ENCODE peak calls at places on chromosomes 6 and 20, in nine cellular contexts. One of them, this sample, is unnamed.

GRCh38 chr6:94349227-94349626 is 929.9 kb upstream of the EPHA7 start:
- DNase-seq in BE2C: no peak
- DNase-seq in heart right ventricle: no peak
- DNase-seq in tibial nerve: no peak
- DNase-seq in OCI-LY7: no peak
- DNase-seq in MM.1S: no peak
- DNase-seq in body of pancreas: no peak
- DNase-seq in RWPE1: no peak
- DNase-seq in GM23338: no peak
- DNase-seq in this sample: no peak

GRCh38 chr6:169106176-169106575 is 147.5 kb downstream of the THBS2 start:
- DNase-seq in BE2C: no peak
- DNase-seq in heart right ventricle: no peak
- DNase-seq in tibial nerve: no peak
- DNase-seq in OCI-LY7: no peak
- DNase-seq in MM.1S: no peak
- DNase-seq in body of pancreas: no peak
- DNase-seq in RWPE1: no peak
- DNase-seq in GM23338: no peak
- DNase-seq in this sample: no peak

GRCh38 chr6:128696651-128697391 is 176.4 kb upstream of the PTPRK start:
- DNase-seq in BE2C: no peak
- DNase-seq in heart right ventricle: no peak
- DNase-seq in tibial nerve: no peak
- DNase-seq in OCI-LY7: no peak
- DNase-seq in MM.1S: no peak
- DNase-seq in body of pancreas: no peak
- DNase-seq in RWPE1: peak
- DNase-seq in GM23338: no peak
- DNase-seq in this sample: no peak

GRCh38 chr6:4008324-4009047 is 70.5 kb downstream of the FAM217A start:
- DNase-seq in BE2C: peak
- DNase-seq in heart right ventricle: no peak
- DNase-seq in tibial nerve: no peak
- DNase-seq in OCI-LY7: peak
- DNase-seq in MM.1S: peak
- DNase-seq in body of pancreas: no peak
- DNase-seq in RWPE1: peak
- DNase-seq in GM23338: peak
- DNase-seq in this sample: no peak

GRCh38 chr6:106586815-106587214 is 42.5 kb downstream of the RTN4IP1 start:
- DNase-seq in BE2C: no peak
- DNase-seq in heart right ventricle: no peak
- DNase-seq in tibial nerve: no peak
- DNase-seq in OCI-LY7: no peak
- DNase-seq in MM.1S: no peak
- DNase-seq in body of pancreas: no peak
- DNase-seq in RWPE1: no peak
- DNase-seq in GM23338: no peak
- DNase-seq in this sample: no peak

GRCh38 chr6:148140772-148141557 is 201.7 kb upstream of the SASH1 start:
- DNase-seq in BE2C: no peak
- DNase-seq in heart right ventricle: no peak
- DNase-seq in tibial nerve: no peak
- DNase-seq in OCI-LY7: no peak
- DNase-seq in MM.1S: no peak
- DNase-seq in body of pancreas: no peak
- DNase-seq in RWPE1: no peak
- DNase-seq in GM23338: no peak
- DNase-seq in this sample: no peak

GRCh38 chr6:143634486-143634885 is 43.3 kb upstream of the PHACTR2 start:
- DNase-seq in BE2C: no peak
- DNase-seq in heart right ventricle: no peak
- DNase-seq in tibial nerve: no peak
- DNase-seq in OCI-LY7: no peak
- DNase-seq in MM.1S: peak
- DNase-seq in body of pancreas: no peak
- DNase-seq in RWPE1: peak
- DNase-seq in GM23338: no peak
- DNase-seq in this sample: no peak

GRCh38 chr6:41159415-41160082 is 3.4 kb downstream of the TREM2 start:
- DNase-seq in BE2C: no peak
- DNase-seq in heart right ventricle: no peak
- DNase-seq in tibial nerve: no peak
- DNase-seq in OCI-LY7: no peak
- DNase-seq in MM.1S: no peak
- DNase-seq in body of pancreas: no peak
- DNase-seq in RWPE1: no peak
- DNase-seq in GM23338: no peak
- DNase-seq in this sample: no peak

GRCh38 chr6:6972456-6972855 is 135.3 kb upstream of the RREB1 start:
- DNase-seq in BE2C: peak
- DNase-seq in heart right ventricle: no peak
- DNase-seq in tibial nerve: no peak
- DNase-seq in OCI-LY7: no peak
- DNase-seq in MM.1S: no peak
- DNase-seq in body of pancreas: no peak
- DNase-seq in RWPE1: peak
- DNase-seq in GM23338: no peak
- DNase-seq in this sample: peak

GRCh38 chr20:9923648-9924047 is 84.8 kb upstream of the PAK5 start:
- DNase-seq in BE2C: no peak
- DNase-seq in heart right ventricle: no peak
- DNase-seq in tibial nerve: no peak
- DNase-seq in OCI-LY7: no peak
- DNase-seq in MM.1S: no peak
- DNase-seq in body of pancreas: no peak
- DNase-seq in RWPE1: no peak
- DNase-seq in GM23338: no peak
- DNase-seq in this sample: no peak

DNA sequence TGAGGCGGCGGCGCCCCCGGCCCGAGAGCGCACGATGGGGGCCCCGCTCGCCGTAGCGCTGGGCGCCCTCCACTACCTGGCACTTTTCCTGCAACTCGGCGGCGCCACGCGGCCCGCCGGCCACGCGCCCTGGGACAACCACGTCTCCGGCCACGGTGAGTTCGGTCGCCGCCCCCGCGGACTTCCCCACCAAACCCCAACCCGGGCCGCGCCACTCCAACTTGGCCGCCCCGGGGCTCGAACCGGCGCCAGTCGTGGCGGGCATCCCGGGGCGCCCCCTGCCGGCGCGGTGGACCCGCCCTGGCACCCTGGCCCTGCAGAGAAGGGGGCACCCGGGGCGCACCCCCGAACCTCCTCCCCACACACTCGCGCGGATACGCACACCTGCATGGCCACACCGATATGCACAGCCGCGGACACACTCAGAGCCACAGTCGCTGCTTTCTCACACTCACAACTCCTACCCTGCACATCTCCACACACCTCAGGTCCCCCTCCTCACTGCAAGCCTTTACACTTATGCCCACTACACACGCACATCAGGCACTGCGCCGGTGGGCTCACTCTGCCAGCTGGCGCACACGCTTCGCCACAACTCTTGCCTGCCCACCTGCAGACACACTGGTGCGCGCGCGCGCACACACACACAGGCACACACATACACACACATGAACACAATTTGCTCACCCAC is 535 bp downstream of the VSTM2L start:
- DNase-seq in BE2C: no peak
- DNase-seq in heart right ventricle: no peak
- DNase-seq in tibial nerve: no peak
- DNase-seq in OCI-LY7: no peak
- DNase-seq in MM.1S: no peak
- DNase-seq in body of pancreas: no peak
- DNase-seq in RWPE1: no peak
- DNase-seq in GM23338: peak
- DNase-seq in this sample: no peak
- TF ChIP-seq CTCF in BE2C: no peak
- TF ChIP-seq CTCF in heart right ventricle: no peak
- TF ChIP-seq CTCF in tibial nerve: no peak
- TF ChIP-seq CTCF in OCI-LY7: no peak
- TF ChIP-seq CTCF in MM.1S: no peak
- TF ChIP-seq CTCF in body of pancreas: no peak
- TF ChIP-seq CTCF in RWPE1: no peak
- TF ChIP-seq CTCF in GM23338: peak
- TF ChIP-seq CTCF in this sample: no peak

GRCh38 chr20:60780388-60781025 is 471.6 kb upstream of the CDH4 start:
- DNase-seq in BE2C: no peak
- DNase-seq in heart right ventricle: no peak
- DNase-seq in tibial nerve: no peak
- DNase-seq in OCI-LY7: no peak
- DNase-seq in MM.1S: no peak
- DNase-seq in body of pancreas: no peak
- DNase-seq in RWPE1: no peak
- DNase-seq in GM23338: no peak
- DNase-seq in this sample: no peak
- TF ChIP-seq CTCF in BE2C: no peak
- TF ChIP-seq CTCF in heart right ventricle: no peak
- TF ChIP-seq CTCF in tibial nerve: no peak
- TF ChIP-seq CTCF in OCI-LY7: no peak
- TF ChIP-seq CTCF in MM.1S: no peak
- TF ChIP-seq CTCF in body of pancreas: no peak
- TF ChIP-seq CTCF in RWPE1: no peak
- TF ChIP-seq CTCF in GM23338: no peak
- TF ChIP-seq CTCF in this sample: no peak

GRCh38 chr20:36275011-36275410 is 31.1 kb upstream of the DLGAP4 start:
- DNase-seq in BE2C: no peak
- DNase-seq in heart right ventricle: no peak
- DNase-seq in tibial nerve: no peak
- DNase-seq in OCI-LY7: no peak
- DNase-seq in MM.1S: no peak
- DNase-seq in body of pancreas: no peak
- DNase-seq in RWPE1: no peak
- DNase-seq in GM23338: no peak
- DNase-seq in this sample: no peak

GRCh38 chr20:36274248-36274841 is 31.8 kb upstream of the DLGAP4 start:
- DNase-seq in BE2C: peak
- DNase-seq in heart right ventricle: no peak
- DNase-seq in tibial nerve: no peak
- DNase-seq in OCI-LY7: no peak
- DNase-seq in MM.1S: no peak
- DNase-seq in body of pancreas: no peak
- DNase-seq in RWPE1: no peak
- DNase-seq in GM23338: peak
- DNase-seq in this sample: no peak

GRCh38 chr20:36277546-36277945 is 28.6 kb upstream of the DLGAP4 start:
- DNase-seq in BE2C: no peak
- DNase-seq in heart right ventricle: no peak
- DNase-seq in tibial nerve: no peak
- DNase-seq in OCI-LY7: no peak
- DNase-seq in MM.1S: no peak
- DNase-seq in body of pancreas: no peak
- DNase-seq in RWPE1: no peak
- DNase-seq in GM23338: no peak
- DNase-seq in this sample: no peak

GRCh38 chr20:36273414-36274247 is 32.5 kb upstream of the DLGAP4 start:
- DNase-seq in BE2C: no peak
- DNase-seq in heart right ventricle: no peak
- DNase-seq in tibial nerve: no peak
- DNase-seq in OCI-LY7: peak
- DNase-seq in MM.1S: peak
- DNase-seq in body of pancreas: peak
- DNase-seq in RWPE1: peak
- DNase-seq in GM23338: peak
- DNase-seq in this sample: no peak

GRCh38 chr20:36275441-36276189 is 30.5 kb upstream of the DLGAP4 start:
- DNase-seq in BE2C: peak
- DNase-seq in heart right ventricle: no peak
- DNase-seq in tibial nerve: no peak
- DNase-seq in OCI-LY7: no peak
- DNase-seq in MM.1S: no peak
- DNase-seq in body of pancreas: no peak
- DNase-seq in RWPE1: no peak
- DNase-seq in GM23338: no peak
- DNase-seq in this sample: no peak
- TF ChIP-seq CTCF in BE2C: peak
- TF ChIP-seq CTCF in heart right ventricle: no peak
- TF ChIP-seq CTCF in tibial nerve: no peak
- TF ChIP-seq CTCF in OCI-LY7: no peak
- TF ChIP-seq CTCF in MM.1S: no peak
- TF ChIP-seq CTCF in body of pancreas: no peak
- TF ChIP-seq CTCF in RWPE1: no peak
- TF ChIP-seq CTCF in GM23338: no peak
- TF ChIP-seq CTCF in this sample: no peak

GRCh38 chr20:13325033-13325432 is 104.0 kb downstream of the ISM1 start:
- DNase-seq in BE2C: peak
- DNase-seq in heart right ventricle: no peak
- DNase-seq in tibial nerve: no peak
- DNase-seq in OCI-LY7: no peak
- DNase-seq in MM.1S: peak
- DNase-seq in body of pancreas: peak
- DNase-seq in RWPE1: no peak
- DNase-seq in GM23338: peak
- DNase-seq in this sample: no peak
- TF ChIP-seq CTCF in BE2C: peak
- TF ChIP-seq CTCF in heart right ventricle: peak
- TF ChIP-seq CTCF in tibial nerve: peak
- TF ChIP-seq CTCF in OCI-LY7: peak
- TF ChIP-seq CTCF in MM.1S: peak
- TF ChIP-seq CTCF in body of pancreas: no peak
- TF ChIP-seq CTCF in RWPE1: peak
- TF ChIP-seq CTCF in GM23338: peak
- TF ChIP-seq CTCF in this sample: no peak

GRCh38 chr20:23077277-23077676 is 8.8 kb downstream of the CD93 start:
- DNase-seq in BE2C: no peak
- DNase-seq in heart right ventricle: no peak
- DNase-seq in tibial nerve: no peak
- DNase-seq in OCI-LY7: no peak
- DNase-seq in MM.1S: no peak
- DNase-seq in body of pancreas: no peak
- DNase-seq in RWPE1: no peak
- DNase-seq in GM23338: no peak
- DNase-seq in this sample: no peak

GRCh38 chr20:23078351-23078993 is 7.7 kb downstream of the CD93 start:
- DNase-seq in BE2C: no peak
- DNase-seq in heart right ventricle: no peak
- DNase-seq in tibial nerve: no peak
- DNase-seq in OCI-LY7: no peak
- DNase-seq in MM.1S: no peak
- DNase-seq in body of pancreas: no peak
- DNase-seq in RWPE1: no peak
- DNase-seq in GM23338: no peak
- DNase-seq in this sample: no peak

GRCh38 chr20:23072892-23073586 is 13.1 kb downstream of the CD93 start:
- DNase-seq in BE2C: no peak
- DNase-seq in heart right ventricle: no peak
- DNase-seq in tibial nerve: no peak
- DNase-seq in OCI-LY7: no peak
- DNase-seq in MM.1S: no peak
- DNase-seq in body of pancreas: no peak
- DNase-seq in RWPE1: no peak
- DNase-seq in GM23338: no peak
- DNase-seq in this sample: no peak

GRCh38 chr20:23078994-23079364 is 7.1 kb downstream of the CD93 start:
- DNase-seq in BE2C: no peak
- DNase-seq in heart right ventricle: no peak
- DNase-seq in tibial nerve: no peak
- DNase-seq in OCI-LY7: no peak
- DNase-seq in MM.1S: no peak
- DNase-seq in body of pancreas: peak
- DNase-seq in RWPE1: no peak
- DNase-seq in GM23338: peak
- DNase-seq in this sample: no peak

GRCh38 chr20:23074052-23074451 is 12.1 kb downstream of the CD93 start:
- DNase-seq in BE2C: no peak
- DNase-seq in heart right ventricle: no peak
- DNase-seq in tibial nerve: no peak
- DNase-seq in OCI-LY7: no peak
- DNase-seq in MM.1S: no peak
- DNase-seq in body of pancreas: no peak
- DNase-seq in RWPE1: no peak
- DNase-seq in GM23338: no peak
- DNase-seq in this sample: no peak
- TF ChIP-seq CTCF in BE2C: no peak
- TF ChIP-seq CTCF in heart right ventricle: no peak
- TF ChIP-seq CTCF in tibial nerve: no peak
- TF ChIP-seq CTCF in OCI-LY7: no peak
- TF ChIP-seq CTCF in MM.1S: no peak
- TF ChIP-seq CTCF in body of pancreas: no peak
- TF ChIP-seq CTCF in RWPE1: no peak
- TF ChIP-seq CTCF in GM23338: no peak
- TF ChIP-seq CTCF in this sample: no peak

This sample was measured in HL-60.